ENCODE peak calls at places on chromosome 22, in five cellular contexts. B is ovary, S is esophagus muscularis mucosa, E is HepG2, Y is SK-N-SH. H is an unnamed sample.

GRCh38 chr22:21076907-21077625 is 31.3 kb downstream of the LRRC74B start:
- DNase-seq in Y (no peak), E (no peak), B (no peak), S (no peak), H (no peak)

GRCh38 chr22:33274214-33274828 is 216.1 kb upstream of the SYN3 start:
- DNase-seq in S (no peak), E (peak), B (no peak), Y (no peak), H (no peak)

GRCh38 chr22:21754523-21755128 is 19.0 kb upstream of the YPEL1 start:
- DNase-seq in E (no peak), S (no peak), B (peak), Y (no peak), H (no peak)

GRCh38 chr22:37186997-37187522 is 987 bp downstream of the C1QTNF6 start:
- DNase-seq in B (no peak), E (no peak), S (no peak), Y (no peak), H (peak)

GRCh38 chr22:35452351-35452781 is 52.4 kb downstream of the MCM5 start:
- DNase-seq in E (no peak), S (no peak), Y (no peak), B (no peak), H (no peak)

GRCh38 chr22:17984114-17984513 is 40.2 kb downstream of the MICAL3 start:
- DNase-seq in E (no peak), Y (no peak), B (no peak), S (no peak), H (no peak)

GRCh38 chr22:36546092-36546804 is 17.3 kb upstream of the EIF3D start:
- DNase-seq in B (no peak), Y (peak), E (peak), S (no peak), H (no peak)

GRCh38 chr22:32528984-32529982 is 54.7 kb downstream of the FBXO7 start:
- DNase-seq in E (peak), Y (peak), B (peak), S (peak), H (peak)

GRCh38 chr22:32917577-32918375 is 116.3 kb downstream of the TIMP3 start:
- DNase-seq in Y (no peak), E (no peak), B (no peak), S (no peak), H (no peak)

GRCh38 chr22:24529898-24530297 is 25.0 kb downstream of the GUCD1 start:
- DNase-seq in E (no peak), S (no peak), B (no peak), Y (no peak), H (no peak)

GRCh38 chr22:39422101-39422500 is 22.5 kb downstream of the TAB1 start:
- DNase-seq in B (no peak), S (no peak), Y (no peak), E (no peak), H (no peak)

GRCh38 chr22:39423976-39424375 is 24.4 kb downstream of the TAB1 start:
- DNase-seq in E (no peak), S (no peak), Y (no peak), B (no peak), H (no peak)

GRCh38 chr22:39421691-39422090 is 22.1 kb downstream of the TAB1 start:
- DNase-seq in Y (no peak), B (no peak), S (no peak), E (no peak), H (no peak)

GRCh38 chr22:39419911-39420310 is 20.3 kb downstream of the TAB1 start:
- DNase-seq in S (no peak), Y (no peak), E (no peak), B (no peak), H (no peak)

DNA sequence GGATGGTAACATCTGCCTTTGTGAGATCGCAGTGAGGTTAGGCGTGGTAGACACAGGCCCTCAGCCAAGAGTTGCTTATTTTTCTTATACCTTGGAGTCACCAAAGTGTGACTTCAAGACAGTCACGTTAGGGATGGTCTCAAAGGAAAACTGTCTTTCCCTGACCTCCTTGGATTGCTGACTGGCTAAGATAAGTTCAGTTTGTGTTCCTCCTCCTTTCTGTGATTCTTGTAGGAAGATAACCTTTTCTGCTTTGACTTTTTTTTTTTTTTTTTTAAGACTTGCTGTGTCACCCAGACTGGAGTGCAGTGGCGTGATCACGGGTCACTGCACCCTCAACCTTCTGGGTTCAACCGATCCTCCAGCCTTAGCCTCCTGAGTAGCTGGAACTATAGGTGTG is 23.1 kb downstream of the TAB1 start:
- DNase-seq in E (no peak), S (no peak), Y (no peak), B (no peak), H (no peak)
- TF ChIP-seq EP300 in E (no peak), S (no peak), Y (no peak), B (no peak), H (no peak)

DNA sequence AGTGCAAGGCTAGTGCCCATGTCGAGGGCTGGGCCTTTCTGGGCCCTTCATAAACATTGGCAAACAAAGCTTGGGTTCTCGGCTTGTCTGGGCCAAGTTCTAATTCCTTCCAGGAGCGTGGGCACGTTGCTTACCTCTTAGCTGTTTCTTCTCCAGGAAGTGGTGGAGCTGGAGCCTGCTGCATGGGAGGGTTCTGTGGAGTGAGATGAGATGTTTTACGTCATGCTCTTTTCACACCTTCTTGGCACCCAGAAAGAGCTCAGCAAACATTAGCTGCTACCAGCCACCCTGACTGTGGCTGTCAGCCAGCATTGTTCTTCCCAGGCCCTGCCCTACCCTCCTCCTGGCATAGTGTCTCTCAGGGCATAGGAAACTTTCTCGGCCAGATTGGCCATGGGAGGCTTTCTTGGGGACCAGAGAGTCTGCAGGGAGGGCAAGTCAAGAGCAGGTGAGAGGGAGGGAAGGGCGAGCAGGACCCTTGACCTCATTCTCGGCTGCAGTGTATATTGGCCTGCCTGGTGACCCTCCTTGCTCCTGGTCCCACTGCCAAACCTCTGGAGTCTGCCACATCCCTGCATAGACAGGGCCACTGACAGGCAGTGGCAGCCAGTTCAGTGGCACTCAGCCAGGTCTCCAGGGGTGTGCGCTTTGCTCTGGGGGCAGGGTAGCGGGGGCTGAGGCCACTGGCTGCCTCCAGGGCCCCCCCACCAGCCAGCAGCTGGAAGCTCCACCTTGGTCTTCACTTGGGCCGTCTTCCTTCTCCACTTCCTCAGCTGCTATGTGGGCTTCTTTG is 98.8 kb downstream of the BCR start:
- DNase-seq in E (no peak), S (no peak), B (no peak), Y (no peak), H (no peak)
- TF ChIP-seq EP300 in E (no peak), S (peak), B (no peak), Y (no peak), H (no peak)

GRCh38 chr22:29266564-29267461 is 968 bp downstream of the RHBDD3 start:
- DNase-seq in E (no peak), S (no peak), B (no peak), Y (peak), H (no peak)

GRCh38 chr22:29268511-29269229 is 602 bp downstream of the EWSR1 start:
- DNase-seq in S (no peak), Y (peak), E (peak), B (peak), H (peak)

GRCh38 chr22:29267462-29267857 is 321 bp downstream of the RHBDD3 start:
- DNase-seq in B (no peak), S (no peak), Y (no peak), E (no peak), H (no peak)

GRCh38 chr22:29269230-29269604 is 1.1 kb downstream of the EWSR1 start:
- DNase-seq in B (no peak), S (no peak), E (no peak), Y (no peak), H (no peak)

DNA sequence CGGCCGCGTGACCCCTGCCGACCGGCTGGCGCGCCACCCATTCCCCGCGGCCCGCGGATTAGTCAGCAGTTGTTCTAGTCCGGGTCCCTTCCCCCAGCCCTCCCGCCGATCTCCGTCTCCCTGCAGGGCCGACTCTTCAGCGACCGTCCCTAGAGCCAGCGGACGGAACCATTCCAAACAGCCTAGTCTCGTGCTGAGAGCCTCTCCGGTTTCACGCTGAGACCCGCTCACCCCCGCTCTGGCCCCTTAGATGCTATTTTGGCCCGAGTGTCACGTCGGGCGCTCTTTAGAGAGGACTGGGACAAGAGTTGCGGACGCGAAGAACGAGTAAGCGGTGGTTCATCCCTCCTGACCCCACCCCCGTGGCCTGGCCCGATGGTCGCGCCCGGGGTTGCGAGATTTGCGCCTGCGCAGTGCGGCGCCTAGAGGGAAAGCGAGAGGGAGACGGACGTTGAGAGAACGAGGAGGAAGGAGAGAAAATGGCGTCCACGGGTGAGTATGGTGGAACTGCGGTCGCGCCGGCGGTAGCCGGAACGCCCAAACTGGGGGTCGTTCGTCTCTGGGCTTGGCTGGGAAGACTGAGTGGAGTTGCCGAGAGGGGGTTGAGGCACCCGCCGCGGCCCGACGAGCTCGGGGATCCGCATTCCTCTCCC is at the start of the genes EWSR1 and RHBDD3:
- DNase-seq in S (peak), Y (peak), E (peak), B (peak), H (peak)
- TF ChIP-seq EP300 in S (no peak), Y (no peak), E (no peak), B (no peak), H (no peak)

DNA sequence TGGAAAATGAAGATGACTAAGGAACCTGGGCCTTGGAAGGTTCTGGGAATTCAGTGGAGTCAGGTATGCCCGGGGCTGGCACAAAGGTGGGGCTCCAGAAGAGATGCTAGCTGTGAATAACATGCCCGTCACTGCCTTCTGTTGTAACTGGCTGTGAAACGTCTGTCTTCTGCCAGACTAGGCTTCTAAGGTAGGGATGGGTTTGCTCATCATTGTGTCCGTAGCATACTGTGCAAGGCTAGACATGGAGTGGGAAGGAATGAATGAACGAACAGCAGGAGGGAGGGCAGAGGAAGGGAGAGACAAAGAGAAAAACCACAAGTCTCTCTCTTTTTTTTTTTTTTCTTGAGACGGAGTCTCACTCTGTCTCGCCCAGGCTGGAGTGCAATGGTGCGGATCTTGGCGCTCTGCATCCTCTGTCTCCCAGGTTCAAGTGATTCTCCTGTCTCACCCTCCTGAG is 327.4 kb downstream of the MN1 start:
- DNase-seq in E (no peak), Y (no peak), B (no peak), S (no peak), H (no peak)
- TF ChIP-seq EP300 in E (no peak), Y (no peak), B (no peak), S (no peak), H (no peak)

GRCh38 chr22:49867303-49868250 is 13.9 kb downstream of the ZBED4 start:
- DNase-seq in E (peak), S (no peak), Y (no peak), B (no peak), H (no peak)
- TF ChIP-seq EP300 in E (no peak), S (no peak), Y (no peak), B (no peak), H (no peak)

DNA sequence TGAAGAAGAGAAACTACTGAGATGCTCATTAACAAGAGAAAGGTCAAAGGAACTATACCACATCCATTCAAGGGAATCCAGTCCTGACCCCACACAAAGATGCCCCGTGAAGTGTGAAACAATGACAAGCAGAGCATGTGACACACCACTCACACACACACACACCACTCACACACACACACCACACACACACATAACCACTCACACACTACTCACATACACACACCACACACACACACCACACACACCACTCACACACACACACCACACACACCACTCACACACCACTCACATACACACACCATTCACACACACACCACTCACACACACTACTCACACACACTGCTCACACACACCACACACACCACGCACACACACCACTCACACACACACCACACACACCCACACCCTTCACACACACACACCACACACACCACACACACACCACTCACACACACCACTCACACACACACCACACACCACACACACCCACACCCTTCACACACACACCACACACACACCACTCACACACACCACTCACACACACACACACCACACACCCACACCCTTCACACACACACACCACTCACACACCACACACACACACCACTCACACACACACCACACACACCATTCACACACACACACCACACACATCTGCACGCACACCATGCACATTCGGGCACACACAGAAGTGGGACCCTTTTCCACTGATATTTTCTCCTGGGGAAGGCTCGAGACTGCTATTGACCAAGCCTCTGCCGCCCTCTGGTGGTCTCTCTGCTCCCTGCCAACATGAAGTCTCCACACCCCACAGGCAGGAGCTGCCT is 32.0 kb upstream of the COMT start:
- DNase-seq in Y (peak), S (peak), B (peak), E (peak), H (peak)
- TF ChIP-seq EP300 in Y (no peak), S (no peak), B (no peak), E (no peak), H (no peak)

GRCh38 chr22:41314821-41315220 is 13.5 kb downstream of the ZC3H7B start:
- DNase-seq in S (no peak), Y (no peak), B (no peak), E (no peak), H (no peak)

GRCh38 chr22:41308544-41308947 is 7.2 kb downstream of the ZC3H7B start:
- DNase-seq in Y (no peak), S (no peak), E (peak), B (no peak), H (no peak)

GRCh38 chr22:41308054-41308453 is 6.7 kb downstream of the ZC3H7B start:
- DNase-seq in B (no peak), E (no peak), Y (no peak), S (no peak), H (no peak)

GRCh38 chr22:41310336-41310735 is 9.0 kb downstream of the ZC3H7B start:
- DNase-seq in E (no peak), Y (no peak), S (no peak), B (no peak), H (no peak)

GRCh38 chr22:41311487-41311886 is 10.2 kb downstream of the ZC3H7B start:
- DNase-seq in S (no peak), E (no peak), B (no peak), Y (no peak), H (no peak)
- TF ChIP-seq EP300 in S (no peak), E (no peak), B (no peak), Y (no peak), H (no peak)

DNA sequence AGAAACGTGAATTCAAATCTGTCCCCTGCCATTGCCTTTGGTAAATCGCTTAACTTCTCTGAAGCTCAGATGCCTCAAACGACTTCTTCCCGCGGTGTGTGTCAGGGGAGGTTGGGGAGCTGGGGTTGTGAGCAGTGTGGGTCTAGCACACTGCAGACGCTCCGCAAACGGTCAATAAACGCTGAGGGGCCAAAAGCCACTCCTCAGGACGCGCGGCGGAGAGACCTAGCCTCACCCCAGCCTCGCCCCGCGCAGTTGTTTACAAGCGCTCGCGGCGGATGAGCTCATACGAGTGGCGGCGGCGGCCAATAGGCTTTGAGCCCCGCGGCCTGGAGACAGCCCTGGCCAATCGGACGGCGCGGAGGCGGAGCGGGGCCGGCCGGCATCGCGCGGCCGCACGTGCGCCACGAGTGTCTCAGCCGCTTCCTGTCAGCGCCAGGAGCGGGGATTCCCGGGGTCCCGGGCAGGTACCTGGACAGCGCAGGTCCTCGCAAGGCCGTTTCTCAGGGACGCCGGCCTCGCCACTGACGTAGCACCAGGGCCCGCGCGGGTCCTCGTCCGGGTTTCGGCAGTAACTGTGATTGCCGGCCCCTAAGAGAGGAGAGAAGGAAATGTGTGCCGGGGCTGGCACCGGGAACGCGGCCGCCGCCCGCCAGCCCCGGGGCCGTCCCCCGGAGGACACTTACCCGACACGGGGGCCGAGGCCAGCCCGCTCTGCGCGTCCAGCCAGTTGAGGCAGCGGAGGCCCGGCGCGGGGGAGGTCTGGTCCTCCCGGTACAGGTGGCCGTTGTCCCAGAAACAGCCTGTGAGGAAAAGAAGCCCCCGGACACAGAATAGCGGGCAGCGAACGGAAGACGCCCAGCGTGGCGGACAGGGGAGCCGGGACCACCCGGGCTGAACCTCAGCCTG is 1.5 kb downstream of the PIK3IP1 start:
- DNase-seq in E (peak), B (peak), S (peak), Y (peak), H (peak)
- TF ChIP-seq EP300 in E (no peak), B (no peak), S (no peak), Y (peak), H (no peak)